ENCODE peak calls at places on chromosomes 3 and 15, in six cellular contexts. Y is thyroid gland, U is kidney, D is SK-N-SH, A is heart left ventricle, R is MM.1S. O is an unnamed sample.

GRCh38 chr3:170815340-170815739 is 54.7 kb downstream of the RPL22L1 start:
- DNase-seq in A (no peak), U (no peak), Y (peak; percentile 59), D (no peak), R (no peak), O (peak; percentile 53)

GRCh38 chr3:20809356-20809755 is 623.4 kb upstream of the SGO1 start:
- DNase-seq in A (no peak), R (no peak), D (no peak), Y (no peak), U (no peak), O (no peak)

GRCh38 chr3:71462586-71462985 is 120.9 kb downstream of the FOXP1 start:
- DNase-seq in R (no peak), D (no peak), A (no peak), U (no peak), Y (no peak), O (no peak)

GRCh38 chr3:157360044-157360443 is 76.6 kb upstream of the PTX3 start:
- DNase-seq in R (no peak), A (no peak), U (no peak), Y (no peak), D (no peak), O (no peak)

GRCh38 chr15:84766461-84767005 is 18.1 kb downstream of the ZNF592 start:
- DNase-seq in R (no peak), A (no peak), D (no peak), U (no peak), Y (no peak), O (no peak)

GRCh38 chr3:181316481-181316880 is 326.9 kb upstream of the DNAJC19 start:
- DNase-seq in R (peak; percentile 50), A (no peak), D (no peak), Y (no peak), U (no peak), O (no peak)

GRCh38 chr3:16841906-16842709 is 42.6 kb upstream of the PLCL2 start:
- DNase-seq in R (peak; percentile 83), Y (peak; percentile 35), A (peak; percentile 60), D (no peak), U (peak; percentile 82), O (no peak)

GRCh38 chr3:50345586-50345985 is at the start of gene ZMYND10:
- DNase-seq in U (peak; percentile 88), Y (peak; percentile 61), D (no peak), A (peak; percentile 79), R (peak; percentile 66), O (peak; percentile 68)

GRCh38 chr3:42497009-42497731 is 5.3 kb upstream of the VIPR1 start:
- DNase-seq in D (no peak), Y (peak; percentile 31), U (no peak), R (no peak), A (no peak), O (peak; percentile 71)

GRCh38 chr3:264394-265156 is 68.0 kb downstream of the CHL1 start:
- DNase-seq in Y (peak; percentile 10), U (no peak), A (no peak), R (no peak), D (no peak), O (peak; percentile 56)

GRCh38 chr3:63685340-63685739 is 32.9 kb downstream of the SNTN start:
- DNase-seq in R (no peak), Y (no peak), D (no peak), U (no peak), A (no peak), O (no peak)

DNA sequence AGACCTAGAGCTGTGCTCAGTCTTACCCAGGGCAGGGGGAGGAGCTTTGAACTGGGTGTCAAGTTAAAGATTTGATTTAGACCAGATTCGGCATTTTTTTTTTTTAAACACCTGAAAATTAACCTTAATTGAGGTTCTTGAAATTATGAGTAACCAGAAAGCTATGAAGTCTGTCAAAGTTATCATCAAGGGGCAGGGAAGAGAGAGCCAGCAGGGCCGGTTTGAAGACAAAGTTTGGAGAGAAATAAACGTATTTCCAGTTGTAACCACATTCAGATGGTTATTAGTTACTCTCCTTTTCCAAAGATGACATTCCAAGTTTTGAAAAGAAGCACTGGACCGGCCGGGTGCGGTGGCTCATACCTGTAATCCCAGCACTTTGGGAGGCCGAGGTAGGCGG is 12.0 kb downstream of the TMEM266 start:
- DNase-seq in D (no peak), A (no peak), Y (no peak), R (no peak), U (no peak), O (no peak)
- TF ChIP-seq CTCF in D (no peak), A (no peak), Y (no peak), R (no peak), U (no peak), O (no peak)

DNA sequence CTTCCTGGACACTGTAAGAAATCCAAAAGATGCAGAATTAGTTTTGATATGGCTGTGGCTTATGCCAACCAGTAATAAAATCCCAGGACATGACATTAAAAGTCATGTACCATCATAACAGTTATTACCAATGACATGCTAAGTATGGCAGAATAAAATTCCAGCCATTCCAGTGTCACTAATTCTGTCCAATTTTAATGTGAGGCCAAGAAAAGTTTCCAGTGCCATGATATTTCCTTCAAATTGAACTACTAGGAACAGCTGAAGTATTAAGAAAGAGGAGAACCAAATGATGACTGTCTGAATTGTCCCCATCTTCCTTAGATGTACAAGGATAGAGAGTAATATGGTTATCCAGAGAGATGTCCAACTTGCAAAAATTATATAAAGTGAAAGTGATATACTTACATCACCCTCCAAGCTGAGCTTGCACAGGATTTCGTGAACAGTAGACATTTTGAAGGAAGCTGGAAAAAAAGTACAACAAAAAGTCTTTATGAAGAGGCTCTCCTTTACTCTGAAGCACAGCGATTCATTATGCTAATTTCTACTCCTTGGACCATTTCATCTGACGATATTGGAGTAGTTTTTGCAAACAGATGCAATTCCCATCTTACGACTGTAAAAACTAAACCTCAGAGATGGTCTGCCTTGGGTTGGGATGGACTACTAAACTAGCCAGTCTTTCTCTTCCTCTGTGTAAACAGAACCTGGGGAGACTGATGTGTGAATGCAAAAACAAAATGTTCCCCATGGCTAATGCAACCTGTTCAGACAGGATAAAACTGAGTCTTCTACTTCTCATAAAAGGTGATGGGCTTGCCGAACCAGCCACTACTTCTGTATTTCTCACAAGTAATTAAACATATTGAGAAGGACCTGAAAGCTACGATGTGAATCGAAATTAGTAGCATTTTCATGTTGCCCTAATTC is 11.9 kb downstream of the ANXA2 start:
- DNase-seq in D (no peak), Y (no peak), U (no peak), R (no peak), A (no peak), O (no peak)
- H3K4me1 ChIP-seq in D (peaks cover 2% of the 10 kb centered on the region), Y (peaks cover 27% of the 10 kb centered on the region), U (peaks cover 7% of the 10 kb centered on the region), R (peaks cover 9% of the 10 kb centered on the region), A (peaks cover 60% of the 10 kb centered on the region), O (peaks cover 76% of the 10 kb centered on the region)

DNA sequence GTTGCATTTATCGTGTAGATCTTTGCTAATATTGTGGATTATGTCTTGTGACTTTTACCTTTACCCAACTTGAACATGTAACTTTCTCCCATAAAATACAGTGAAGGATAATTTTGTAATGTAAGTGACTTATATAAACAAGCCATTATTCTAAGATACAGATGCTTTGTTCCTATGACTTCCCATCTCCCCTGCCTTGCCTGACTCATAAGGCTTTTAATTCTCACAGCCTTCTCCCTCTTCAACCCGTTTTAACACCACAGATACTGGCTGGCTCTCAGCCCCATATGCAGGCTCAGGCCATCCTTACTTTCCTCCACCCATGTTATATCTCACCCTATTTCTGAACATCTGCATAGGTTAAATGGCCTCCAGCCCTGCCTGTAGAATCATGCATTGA is 4.1 kb downstream of the CCNDBP1 start:
- DNase-seq in U (no peak), D (no peak), A (no peak), R (no peak), Y (no peak), O (no peak)
- H3K36me3 ChIP-seq in U (peaks cover 30% of the 10 kb centered on the region), D (peaks cover 38% of the 10 kb centered on the region), A (peaks cover 23% of the 10 kb centered on the region), R (peaks cover 5% of the 10 kb centered on the region), Y (peaks cover 48% of the 10 kb centered on the region), O (no peaks in the 10 kb centered on the region)

GRCh38 chr3:31688847-31689246 is 156.1 kb downstream of the STT3B start:
- DNase-seq in A (no peak), R (no peak), Y (no peak), D (no peak), U (no peak), O (no peak)

GRCh38 chr3:31692714-31693113 is 160.0 kb downstream of the STT3B start:
- DNase-seq in U (no peak), Y (no peak), D (no peak), R (no peak), A (no peak), O (no peak)

DNA sequence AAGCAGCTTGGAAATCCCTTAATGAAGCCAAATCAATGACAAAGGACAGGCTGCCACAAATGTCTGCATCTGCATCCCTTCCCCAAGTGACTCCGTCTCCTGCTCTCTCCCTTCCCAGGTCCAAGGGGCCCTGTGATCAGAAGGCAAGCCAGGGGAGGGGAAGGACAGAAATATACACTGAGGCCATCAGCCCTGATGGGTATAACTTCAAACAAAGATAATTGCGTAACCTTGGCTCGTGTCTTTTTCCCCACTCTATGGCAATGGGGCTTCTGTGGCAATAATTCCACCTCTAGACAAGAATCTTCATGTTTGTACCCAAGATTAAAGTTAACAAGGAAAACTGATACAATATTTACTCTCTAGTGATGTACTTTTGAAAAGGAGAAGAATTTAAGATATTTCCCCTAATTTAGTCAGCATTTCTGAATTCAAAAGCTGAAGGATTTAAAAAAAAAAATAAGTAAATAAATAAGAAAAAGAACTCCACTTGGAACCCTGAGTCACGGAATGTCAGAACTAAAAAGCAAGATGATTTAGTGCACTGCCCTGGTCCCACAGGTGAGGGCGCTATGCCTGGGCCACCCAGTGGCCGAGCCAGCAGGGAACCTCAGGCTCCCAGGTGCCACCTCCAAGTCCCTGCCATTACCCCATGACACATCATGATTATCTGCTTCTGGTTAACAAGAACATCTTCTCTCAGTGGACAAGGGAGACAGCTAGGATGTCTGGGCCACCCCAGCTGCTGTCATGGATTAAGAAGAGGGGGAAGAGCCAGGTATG is 154.5 kb downstream of the STT3B start:
- DNase-seq in D (no peak), A (no peak), R (no peak), Y (no peak), U (no peak), O (no peak)
- TF ChIP-seq CTCF in D (peak; percentile 10), A (no peak), R (no peak), Y (no peak), U (no peak), O (no peak)

DNA sequence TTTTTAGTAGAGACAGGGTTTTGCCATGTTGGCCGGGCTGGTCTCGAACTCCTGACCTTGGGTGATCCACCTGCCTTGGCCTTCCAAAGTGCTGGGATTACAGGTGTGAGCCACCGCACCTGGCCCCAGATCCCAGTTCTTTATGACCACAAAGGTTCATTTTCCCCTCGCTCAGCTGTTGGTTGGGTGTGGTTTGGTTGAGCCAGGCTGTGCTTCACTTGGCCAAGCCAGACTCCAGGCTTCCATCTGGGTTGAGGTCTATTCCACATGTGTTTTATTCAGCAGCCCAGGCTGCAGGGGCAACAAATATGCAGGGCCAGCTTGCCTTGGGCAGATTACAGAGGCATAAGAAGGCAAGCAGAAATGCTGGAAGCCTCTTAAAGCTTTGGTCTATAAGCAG is 13.7 kb downstream of the CGNL1 start:
- DNase-seq in Y (no peak), D (no peak), A (no peak), R (no peak), U (no peak), O (no peak)
- H3K4me1 ChIP-seq in Y (peaks cover 55% of the 10 kb centered on the region), D (peaks cover 21% of the 10 kb centered on the region), A (peaks cover 44% of the 10 kb centered on the region), R (no peaks in the 10 kb centered on the region), U (peaks cover 57% of the 10 kb centered on the region), O (peaks cover 30% of the 10 kb centered on the region)

O was measured in Caco-2.